ENCODE peak calls at places on chromosomes 12 and 14, in four cellular contexts. M is K562, S is esophagus squamous epithelium, K is colonic mucosa. A is an unnamed sample.

GRCh38 chr12:96249196-96250118 is 55.3 kb downstream of the ELK3 start:
- DNase-seq in K (no peak), S (no peak), M (no peak), A (peak; percentile 83)

GRCh38 chr14:89617142-89617460 is 200.1 kb upstream of the FOXN3 start:
- DNase-seq in K (no peak), M (no peak), S (no peak), A (no peak)

GRCh38 chr12:99043319-99043914 is 398.3 kb downstream of the APAF1 start:
- DNase-seq in K (peak; percentile 50), S (no peak), M (peak; percentile 52), A (peak; percentile 61)

GRCh38 chr12:112097641-112098040 is 10.9 kb downstream of the NAA25 start:
- DNase-seq in M (no peak), S (no peak), K (no peak), A (no peak)

GRCh38 chr14:70130498-70130897 is 58.3 kb downstream of the SLC8A3 start:
- DNase-seq in K (no peak), M (no peak), S (no peak), A (no peak)

GRCh38 chr14:38207830-38208815 is at the start of gene SSTR1:
- DNase-seq in S (no peak), M (no peak), K (peak; percentile 93), A (peak; percentile 42)

GRCh38 chr12:109718390-109718789 is 4.8 kb downstream of the FAM222A start:
- DNase-seq in M (no peak), K (no peak), S (no peak), A (no peak)

GRCh38 chr14:52175982-52176502 is 91.5 kb upstream of the PTGDR start:
- DNase-seq in K (no peak), S (no peak), M (no peak), A (no peak)

GRCh38 chr12:57149309-57149900 is 2.0 kb upstream of the LRP1-AS start:
- DNase-seq in M (no peak), K (peak; percentile 82), S (no peak), A (peak; percentile 89)

GRCh38 chr12:6943387-6943718 is 263 bp upstream of the RNU7-1 start:
- DNase-seq in K (peak; percentile 88), M (peak; percentile 70), S (peak; percentile 49), A (peak; percentile 96)

GRCh38 chr14:53316504-53316903 is 163.4 kb upstream of the DDHD1 start:
- DNase-seq in M (no peak), S (no peak), K (no peak), A (no peak)

GRCh38 chr12:121575952-121576615 is 4.7 kb downstream of the KDM2B start:
- DNase-seq in K (no peak), S (no peak), M (no peak), A (no peak)
- H3K4me3 ChIP-seq in K (no peak overlapping the region), S (no peak overlapping the region), M (no peak overlapping the region), A (no peak overlapping the region)

DNA sequence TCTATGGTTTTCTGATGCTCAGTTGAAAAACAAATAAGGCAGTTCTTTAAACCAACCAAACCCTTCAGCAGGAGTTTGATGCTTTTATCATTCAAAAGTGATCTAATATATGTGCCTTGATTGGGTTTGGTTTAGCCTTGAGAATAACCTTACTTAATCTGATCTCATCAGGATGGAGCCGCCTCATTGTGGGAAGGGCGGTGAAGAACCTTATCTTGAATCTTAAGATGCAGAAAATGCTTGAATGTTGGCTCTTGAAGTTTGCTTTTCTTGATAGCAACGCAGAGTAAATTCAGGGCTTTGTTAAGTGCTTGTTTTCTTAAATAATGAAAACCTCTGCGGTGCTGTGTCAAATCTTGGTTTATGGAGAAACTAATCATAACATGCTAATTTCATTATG is 138.2 kb downstream of the MON2 start:
- DNase-seq in K (no peak), M (peak; percentile 32), S (no peak), A (peak; percentile 40)
- H3K4me3 ChIP-seq in K (no peak overlapping the region), M (peak overlapping the region; percentile 73), S (peak overlapping the region; percentile 91), A (peak overlapping the region; percentile 85)

DNA sequence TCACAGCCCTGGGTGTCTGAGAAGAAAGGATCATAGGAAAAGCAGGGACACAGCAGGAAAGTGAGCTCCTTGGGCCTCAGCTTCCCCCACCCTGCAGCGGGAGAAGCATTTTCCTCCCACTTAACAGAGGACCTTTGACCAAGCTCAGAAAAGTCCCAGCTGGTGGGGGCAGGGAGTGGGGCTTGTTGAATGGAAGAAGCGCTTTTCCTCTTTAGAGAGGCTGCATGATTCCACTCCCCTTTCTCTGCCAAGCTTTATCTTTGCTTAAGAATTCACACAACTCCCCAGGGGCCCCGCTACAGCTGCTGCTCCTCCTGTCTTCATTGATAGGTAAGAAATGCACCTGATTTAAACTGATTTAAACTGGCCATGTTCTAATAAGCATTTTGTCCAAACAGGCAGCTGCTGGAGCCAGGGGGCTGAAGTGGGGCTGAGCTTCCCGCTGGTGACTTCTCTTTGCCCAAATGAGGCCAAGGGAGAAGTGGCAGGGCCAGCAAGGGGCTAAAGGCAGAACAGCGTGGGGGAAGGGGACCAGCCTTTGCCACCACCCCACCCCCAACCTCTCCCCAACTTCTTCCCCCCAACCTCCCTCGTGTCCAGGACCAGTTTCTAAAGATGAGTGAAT is 1.7 kb upstream of the PAPLN start:
- DNase-seq in K (no peak), S (no peak), M (no peak), A (peak; percentile 58)
- H3K4me3 ChIP-seq in K (no peak overlapping the region), S (no peak overlapping the region), M (no peak overlapping the region), A (no peak overlapping the region)

DNA sequence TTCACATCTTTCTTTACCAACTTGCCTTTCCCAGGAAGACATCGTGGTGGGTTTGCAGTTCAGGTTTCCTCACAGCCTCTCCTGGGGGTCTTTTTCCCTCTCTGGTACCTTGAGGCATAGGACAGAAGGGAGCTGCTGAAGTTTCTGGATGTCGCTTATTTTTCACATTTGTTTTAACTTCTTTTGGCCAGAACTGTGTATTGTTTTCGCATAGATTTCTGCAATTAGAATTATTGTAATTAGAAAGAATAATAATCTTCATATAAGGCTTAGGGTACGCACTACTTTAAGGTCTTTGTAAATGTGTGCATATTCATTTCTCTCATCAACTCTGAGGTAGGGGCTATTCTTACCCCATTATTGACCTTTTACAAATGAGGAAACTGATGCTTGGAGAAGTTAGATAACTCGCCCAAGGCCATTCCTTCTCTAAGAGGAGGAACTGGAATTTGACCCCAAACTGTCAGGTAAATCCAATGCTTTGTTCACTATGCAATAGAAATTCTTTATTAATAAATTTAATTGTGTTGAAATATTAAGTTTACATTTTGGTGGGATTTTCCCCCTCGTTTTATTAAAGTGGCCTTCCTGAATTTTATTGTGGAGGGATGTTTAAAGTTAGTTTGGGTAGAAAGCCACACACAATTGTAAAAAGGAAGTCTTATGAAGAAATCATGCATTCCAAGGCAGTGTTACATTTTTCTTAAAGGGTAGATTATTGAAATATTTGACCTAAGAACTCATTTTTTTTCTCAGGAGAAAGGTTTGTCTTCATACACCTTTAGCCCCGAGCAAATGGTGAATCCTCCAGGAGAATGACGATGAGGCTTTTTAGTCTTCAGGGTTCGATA is 12.1 kb upstream of the SLC38A2 start:
- DNase-seq in M (no peak), S (no peak), K (no peak), A (peak; percentile 50)
- H3K4me3 ChIP-seq in M (peak overlapping the region; percentile 65), S (peak overlapping the region; percentile 82), K (peak overlapping the region; percentile 71), A (peak overlapping the region; percentile 67)

A was measured in fibroblast of villous mesenchyme.